ENCODE peak calls at places on chromosomes 3 and 15, in nine cellular contexts. X is endothelial cell of umbilical vein, M is left ventricle myocardium inferior, Y is GM23248, C is neuronal stem cell, I is lower lobe of right lung, P is H9, V is stomach, B is fibroblast of lung. Q is an unnamed sample. For H3K9me3, the result is how much of the 10 kb centered on the place peaks cover.

GRCh38 chr3:71509024-71509423 is 74.5 kb downstream of the FOXP1 start:
- DNase-seq in X (no peak), M (no peak), Y (peak), C (no peak), I (no peak), P (no peak), V (no peak), B (no peak), Q (no peak)

GRCh38 chr15:26967719-26968269 is 3.2 kb upstream of the GABRG3 start:
- DNase-seq in X (no peak), M (no peak), Y (peak), C (peak), I (no peak), P (peak), V (no peak), B (peak), Q (no peak)

GRCh38 chr15:77296773-77297337 is 123.0 kb downstream of the PEAK1 start:
- DNase-seq in X (no peak), M (no peak), Y (no peak), C (no peak), I (no peak), P (no peak), V (no peak), B (no peak), Q (no peak)

GRCh38 chr15:33310481-33311311 is at the start of gene RYR3:
- DNase-seq in X (no peak), M (no peak), Y (peak), C (peak), I (no peak), P (peak), V (no peak), B (peak), Q (no peak)

GRCh38 chr3:72950801-72951200 is 45.8 kb upstream of the PPP4R2 start:
- DNase-seq in X (no peak), M (no peak), Y (no peak), C (no peak), I (no peak), P (no peak), V (no peak), B (no peak), Q (no peak)

GRCh38 chr15:79008666-79009065 is 63.8 kb upstream of the CTSH start:
- DNase-seq in X (no peak), M (no peak), Y (no peak), C (no peak), I (no peak), P (no peak), V (no peak), B (no peak), Q (no peak)

GRCh38 chr3:56800373-56801150 is 1.2 kb downstream of the ARHGEF3 start:
- DNase-seq in X (peak), M (no peak), Y (no peak), C (no peak), I (no peak), P (no peak), V (peak), B (no peak), Q (peak)

GRCh38 chr3:138051946-138052802 is 42.2 kb downstream of the CLDN18 start:
- DNase-seq in X (peak), M (peak), Y (peak), C (peak), I (peak), P (peak), V (peak), B (peak), Q (no peak)

GRCh38 chr15:63487076-63487757 is 17.2 kb upstream of the USP3 start:
- DNase-seq in X (peak), M (peak), Y (peak), C (peak), I (peak), P (peak), V (peak), B (peak), Q (peak)

GRCh38 chr15:29090617-29091466 is 178.8 kb downstream of the NSMCE3 start:
- DNase-seq in X (no peak), M (no peak), Y (peak), C (no peak), I (no peak), P (peak), V (no peak), B (peak), Q (peak)

GRCh38 chr15:40469776-40470390 is 901 bp upstream of the CHST14 start:
- DNase-seq in X (no peak), M (no peak), Y (peak), C (no peak), I (no peak), P (no peak), V (no peak), B (no peak), Q (no peak)

GRCh38 chr3:58784425-58784824 is 117.9 kb upstream of the FAM3D start:
- DNase-seq in X (no peak), M (no peak), Y (no peak), C (no peak), I (no peak), P (no peak), V (no peak), B (no peak), Q (no peak)

GRCh38 chr3:58784888-58785287 is 118.3 kb upstream of the FAM3D start:
- DNase-seq in X (no peak), M (no peak), Y (no peak), C (no peak), I (no peak), P (no peak), V (no peak), B (no peak), Q (no peak)

GRCh38 chr3:58779934-58780333 is 113.4 kb upstream of the FAM3D start:
- DNase-seq in X (no peak), M (no peak), Y (no peak), C (peak), I (no peak), P (no peak), V (no peak), B (no peak), Q (no peak)

GRCh38 chr3:58783845-58784244 is 117.3 kb upstream of the FAM3D start:
- DNase-seq in X (no peak), M (no peak), Y (no peak), C (no peak), I (no peak), P (no peak), V (no peak), B (no peak), Q (no peak)
- H3K9me3 ChIP-seq in X (under half), M (under half), Y (under half), C (under half), I (under half), P (under half), V (under half), B (under half), Q (under half)

DNA sequence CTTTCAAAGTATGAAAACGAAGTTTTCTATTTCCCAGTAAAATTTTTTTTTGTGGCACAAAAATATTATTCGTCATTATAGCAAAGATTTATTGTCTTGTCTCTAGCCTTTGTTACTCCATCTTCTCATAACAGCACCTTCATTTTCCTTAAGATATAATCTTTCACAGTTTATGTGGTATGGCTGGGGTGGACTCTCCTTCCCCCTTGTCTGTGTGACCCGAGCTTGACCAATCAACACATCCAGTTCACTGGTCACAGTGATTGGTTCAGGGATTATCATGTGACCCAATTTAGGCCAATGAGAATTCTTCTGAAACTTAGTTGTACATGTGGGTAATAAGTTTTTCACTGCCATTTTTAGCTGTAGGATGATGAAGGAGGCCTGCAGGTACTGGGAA is 71.2 kb upstream of the DCBLD2 start:
- DNase-seq in X (no peak), M (no peak), Y (no peak), C (no peak), I (no peak), P (no peak), V (no peak), B (no peak), Q (no peak)
- H3K9me3 ChIP-seq in X (under half), M (under half), Y (under half), C (under half), I (under half), P (under half), V (under half), B (under half), Q (under half)

GRCh38 chr15:46768287-46768686 is 949.0 kb upstream of the SEMA6D start:
- DNase-seq in X (no peak), M (no peak), Y (no peak), C (no peak), I (no peak), P (peak), V (no peak), B (no peak), Q (no peak)

DNA sequence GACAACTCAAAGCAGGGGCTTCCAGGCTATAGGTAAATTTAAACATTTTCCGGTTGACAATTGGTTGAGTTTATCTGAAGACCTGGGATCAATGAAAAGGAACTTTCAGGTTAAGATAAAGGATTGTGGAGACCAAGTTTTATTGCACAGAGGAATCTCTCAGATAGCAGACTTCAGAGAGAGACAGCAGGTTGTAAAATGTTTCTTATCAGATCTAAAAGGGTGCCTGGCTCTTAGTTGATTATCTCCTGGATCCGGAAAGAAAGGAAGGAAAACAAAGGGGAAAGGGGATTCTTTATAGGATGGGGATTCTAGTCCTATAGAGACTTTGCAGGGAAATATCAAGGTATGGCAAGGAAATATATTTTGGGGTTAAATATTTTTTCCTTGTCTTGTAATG is 951.3 kb upstream of the SEMA6D start:
- DNase-seq in X (no peak), M (no peak), Y (no peak), C (no peak), I (no peak), P (no peak), V (no peak), B (no peak), Q (no peak)
- H3K9me3 ChIP-seq in X (under half), M (under half), Y (under half), C (under half), I (under half), P (under half), V (under half), B (under half), Q (under half)

GRCh38 chr15:25172691-25173090 is 217.9 kb downstream of the SNRPN start:
- DNase-seq in X (no peak), M (no peak), Y (no peak), C (no peak), I (peak), P (no peak), V (peak), B (no peak), Q (no peak)
- H3K9me3 ChIP-seq in X (under half), M (half or more), Y (under half), C (under half), I (under half), P (half or more), V (half or more), B (under half), Q (under half)

DNA sequence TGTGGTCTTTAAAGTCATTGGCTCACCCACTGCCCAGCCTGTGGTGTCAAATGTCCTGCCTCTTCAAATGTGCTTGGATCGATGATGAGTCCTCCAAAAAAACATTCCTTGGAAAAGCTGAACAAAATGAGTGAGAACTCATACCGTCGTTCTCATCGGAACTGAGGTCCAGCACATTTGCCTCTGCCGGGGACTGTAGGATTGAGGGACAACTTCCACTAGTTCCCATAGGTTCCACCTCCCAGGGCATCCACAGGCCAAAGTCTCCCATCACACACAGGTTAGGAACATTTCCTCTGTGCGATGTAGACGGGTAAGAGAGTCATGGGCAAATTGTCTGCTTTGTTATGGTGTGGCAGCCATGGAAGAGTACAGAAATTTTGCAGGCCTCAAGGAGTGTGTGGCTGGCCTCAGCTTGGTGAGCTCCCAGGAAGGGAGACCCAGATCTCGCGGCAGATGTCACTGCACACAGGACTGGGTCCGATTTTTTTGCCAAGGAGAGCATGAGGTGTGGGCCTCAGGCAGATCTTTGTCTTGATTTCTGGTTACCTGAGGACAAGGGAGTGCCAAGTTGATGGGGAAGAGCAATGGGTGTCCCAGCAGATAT is 115.7 kb downstream of the SNRPN start:
- DNase-seq in X (no peak), M (no peak), Y (no peak), C (no peak), I (no peak), P (no peak), V (no peak), B (no peak), Q (no peak)
- H3K9me3 ChIP-seq in X (half or more), M (half or more), Y (under half), C (half or more), I (half or more), P (half or more), V (half or more), B (half or more), Q (half or more)

GRCh38 chr15:56232058-56232457 is 11.6 kb downstream of the RFX7 start:
- DNase-seq in X (no peak), M (no peak), Y (no peak), C (no peak), I (no peak), P (no peak), V (no peak), B (no peak), Q (no peak)
- H3K9me3 ChIP-seq in X (under half), M (under half), Y (under half), C (under half), I (under half), P (under half), V (under half), B (under half), Q (under half)

GRCh38 chr3:196409409-196409808 is 22.8 kb downstream of the UBXN7 start:
- DNase-seq in X (no peak), M (no peak), Y (no peak), C (no peak), I (no peak), P (no peak), V (no peak), B (no peak), Q (no peak)
- H3K9me3 ChIP-seq in X (under half), M (under half), Y (under half), C (under half), I (under half), P (under half), V (under half), B (under half), Q (under half)

DNA sequence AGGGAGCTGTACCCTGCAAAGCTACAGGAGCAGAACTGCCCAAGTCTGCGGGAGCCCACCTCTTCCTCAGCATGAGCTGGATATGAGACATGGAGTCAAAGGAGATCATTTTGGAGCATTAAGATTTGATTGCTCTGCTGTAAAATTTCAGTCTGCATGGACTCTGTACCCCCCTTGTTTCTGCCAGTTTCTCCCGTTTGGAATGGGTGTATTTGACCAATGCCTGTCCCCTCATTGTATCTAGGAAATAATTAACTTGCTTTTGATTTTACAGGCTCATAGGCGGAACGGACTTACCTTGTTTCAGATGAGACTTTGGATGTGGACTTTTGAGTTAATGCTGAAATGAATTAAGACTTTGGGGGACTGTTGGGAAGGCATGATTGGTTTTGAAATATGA is 18.3 kb downstream of the RNF13 start:
- DNase-seq in X (no peak), M (no peak), Y (no peak), C (no peak), I (no peak), P (no peak), V (no peak), B (no peak), Q (no peak)
- H3K9me3 ChIP-seq in X (under half), M (under half), Y (under half), C (under half), I (under half), P (under half), V (under half), B (under half), Q (under half)

DNA sequence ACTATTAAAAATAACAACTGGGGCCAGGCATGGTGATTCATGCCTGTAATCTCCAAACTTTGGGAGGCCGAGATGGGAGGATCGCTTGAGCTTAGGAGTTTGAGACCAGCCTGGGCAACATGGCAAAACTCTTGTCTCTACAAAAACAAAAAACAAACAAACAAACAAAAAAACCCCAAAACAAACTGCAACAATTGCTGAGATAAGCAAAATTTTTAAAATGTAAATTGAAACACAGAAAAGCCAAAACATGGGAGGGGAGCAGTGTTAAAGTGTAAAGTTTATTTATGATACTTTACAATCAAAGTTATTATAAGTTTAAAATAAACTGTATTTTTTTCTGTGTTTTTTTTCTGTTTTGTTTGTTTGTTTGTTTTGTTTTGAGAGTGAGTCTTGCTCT is 207.7 kb downstream of the PCCB start:
- DNase-seq in X (no peak), M (no peak), Y (no peak), C (no peak), I (no peak), P (no peak), V (no peak), B (no peak), Q (no peak)
- H3K9me3 ChIP-seq in X (under half), M (half or more), Y (under half), C (under half), I (under half), P (under half), V (under half), B (under half), Q (under half)

DNA sequence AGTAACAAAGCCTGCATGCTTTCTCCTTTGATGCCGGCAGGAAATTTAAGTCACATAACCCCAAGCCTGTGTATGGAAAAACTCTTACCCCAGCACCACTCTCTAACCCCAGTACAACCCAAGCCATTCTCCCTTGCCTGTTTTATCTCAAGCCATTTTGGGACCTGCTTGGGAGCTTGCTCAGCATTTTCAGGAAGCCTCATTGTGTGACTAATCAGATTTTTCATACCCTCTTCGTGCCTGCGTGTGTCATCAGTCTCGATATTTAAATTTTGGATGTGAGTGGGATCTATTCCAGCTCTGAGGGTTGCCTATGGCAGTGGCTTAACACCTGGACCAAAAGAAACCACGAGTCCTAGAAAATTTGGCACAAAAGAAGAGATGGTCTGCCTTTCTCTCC is 426.2 kb downstream of the SQOR start:
- DNase-seq in X (no peak), M (no peak), Y (no peak), C (no peak), I (no peak), P (no peak), V (no peak), B (no peak), Q (no peak)
- H3K9me3 ChIP-seq in X (under half), M (under half), Y (under half), C (under half), I (under half), P (under half), V (under half), B (under half), Q (under half)